ENCODE peak calls at places on chromosomes 3 and 15, in ten cellular contexts. L, P, T, X, O, R, W, K, C and Q are unnamed samples.

GRCh38 chr3:60636846-60637245 is 614.4 kb downstream of the FHIT start:
- DNase-seq in R (no peak), X (no peak), P (peak), C (peak), L (peak), O (peak), T (no peak), W (no peak), K (no peak), Q (no peak)

GRCh38 chr3:182609575-182610156 is 183.6 kb upstream of the ATP11B start:
- DNase-seq in W (no peak), T (no peak), P (no peak), R (no peak), C (no peak), O (no peak), K (no peak), L (no peak), X (no peak), Q (no peak)

GRCh38 chr15:72117448-72117697 is 577 bp downstream of the MYO9A start:
- DNase-seq in T (peak), X (peak), K (peak), R (peak), L (peak), C (peak), P (peak), W (no peak), O (peak), Q (peak)

GRCh38 chr3:11640009-11640673 is 3.6 kb downstream of the VGLL4 start:
- DNase-seq in X (no peak), O (no peak), R (no peak), L (peak), P (no peak), K (no peak), C (no peak), W (no peak), T (no peak), Q (no peak)

GRCh38 chr3:175430975-175431374 is 571.8 kb downstream of the NAALADL2 start:
- DNase-seq in O (no peak), R (no peak), W (no peak), X (no peak), C (no peak), T (no peak), L (no peak), K (no peak), P (no peak), Q (no peak)

GRCh38 chr15:95923797-95924196 is 406.7 kb upstream of the NR2F2 start:
- DNase-seq in X (no peak), W (no peak), P (no peak), R (no peak), L (no peak), K (no peak), O (no peak), C (no peak), T (no peak), Q (no peak)

GRCh38 chr15:69403611-69404010 is 10.5 kb upstream of the KIF23 start:
- DNase-seq in K (no peak), C (peak), X (no peak), W (no peak), L (peak), P (no peak), T (no peak), R (no peak), O (no peak), Q (no peak)

GRCh38 chr3:156859578-156859977 is 33.4 kb downstream of the LEKR1 start:
- DNase-seq in R (peak), O (no peak), K (no peak), T (no peak), L (no peak), W (no peak), P (no peak), C (no peak), X (no peak), Q (no peak)

GRCh38 chr3:138833908-138834358 is 795 bp downstream of the PIK3CB start:
- DNase-seq in K (no peak), O (peak), P (peak), W (no peak), L (peak), R (no peak), C (peak), T (peak), X (peak), Q (no peak)

GRCh38 chr15:101288905-101289513 is 6.0 kb downstream of the SNRPA1 start:
- DNase-seq in W (no peak), K (no peak), X (no peak), C (no peak), T (no peak), P (peak), O (peak), L (peak), R (peak), Q (no peak)

GRCh38 chr15:98217356-98217755 is 256.9 kb downstream of the ARRDC4 start:
- DNase-seq in L (no peak), C (no peak), O (no peak), P (peak), K (no peak), X (no peak), R (no peak), T (no peak), W (no peak), Q (no peak)

GRCh38 chr3:54146383-54147239 is 24.3 kb downstream of the CACNA2D3 start:
- DNase-seq in R (peak), P (peak), K (peak), O (peak), L (no peak), C (no peak), T (peak), W (peak), X (peak), Q (no peak)

GRCh38 chr15:77094397-77095030 is 23.6 kb upstream of the TSPAN3 start:
- DNase-seq in K (no peak), R (no peak), O (peak), C (no peak), T (no peak), X (no peak), L (no peak), W (no peak), P (peak), Q (no peak)

DNA sequence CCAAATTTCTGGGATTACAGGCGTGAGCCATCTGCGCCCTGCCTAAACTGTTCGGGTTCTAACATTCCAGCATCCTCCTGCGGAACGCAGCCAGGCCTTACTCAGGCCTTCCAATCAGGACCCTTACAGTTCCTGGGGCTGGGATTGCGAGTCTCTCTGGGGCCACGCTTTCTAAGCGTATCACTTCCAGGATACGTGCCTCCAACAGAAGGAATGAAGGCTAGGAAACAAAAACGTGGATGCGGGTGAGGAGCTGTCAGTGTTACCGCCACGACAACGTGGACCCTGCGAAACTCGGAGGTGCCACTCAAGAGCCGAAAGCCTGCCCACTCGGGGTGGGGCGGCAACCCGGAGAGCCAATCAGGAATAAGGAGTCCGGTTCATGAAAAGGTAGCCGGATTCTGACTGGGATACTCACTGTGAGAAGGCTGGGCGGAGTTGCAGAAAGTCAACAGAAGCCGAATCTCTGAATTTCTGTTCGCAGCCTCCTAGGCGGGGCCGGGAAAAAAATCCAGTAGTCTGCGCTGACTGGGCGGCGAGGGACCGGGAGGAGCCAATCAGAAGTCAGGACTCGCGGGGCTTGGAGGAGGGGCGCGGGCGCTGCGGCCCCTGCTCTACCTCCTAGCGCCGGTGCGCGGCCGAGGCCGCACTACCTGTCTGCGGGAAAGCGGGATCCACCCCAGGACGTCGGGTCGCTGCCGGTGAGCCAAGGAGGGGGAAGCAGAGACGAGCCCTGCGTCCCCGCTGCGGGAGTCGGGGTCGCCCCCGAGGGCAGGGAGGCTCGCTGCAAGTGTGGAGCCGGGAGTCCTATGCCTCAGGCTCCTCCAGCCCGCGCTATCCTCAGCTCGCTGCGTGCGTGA is at the start of gene HYKK:
- DNase-seq in L (peak), P (peak), C (peak), X (peak), W (peak), T (peak), O (peak), R (peak), K (peak), Q (peak)
- TF ChIP-seq CTCF in L (no peak), P (no peak), C (peak), X (peak), W (peak), T (peak), O (peak), R (no peak), K (no peak), Q (peak)

DNA sequence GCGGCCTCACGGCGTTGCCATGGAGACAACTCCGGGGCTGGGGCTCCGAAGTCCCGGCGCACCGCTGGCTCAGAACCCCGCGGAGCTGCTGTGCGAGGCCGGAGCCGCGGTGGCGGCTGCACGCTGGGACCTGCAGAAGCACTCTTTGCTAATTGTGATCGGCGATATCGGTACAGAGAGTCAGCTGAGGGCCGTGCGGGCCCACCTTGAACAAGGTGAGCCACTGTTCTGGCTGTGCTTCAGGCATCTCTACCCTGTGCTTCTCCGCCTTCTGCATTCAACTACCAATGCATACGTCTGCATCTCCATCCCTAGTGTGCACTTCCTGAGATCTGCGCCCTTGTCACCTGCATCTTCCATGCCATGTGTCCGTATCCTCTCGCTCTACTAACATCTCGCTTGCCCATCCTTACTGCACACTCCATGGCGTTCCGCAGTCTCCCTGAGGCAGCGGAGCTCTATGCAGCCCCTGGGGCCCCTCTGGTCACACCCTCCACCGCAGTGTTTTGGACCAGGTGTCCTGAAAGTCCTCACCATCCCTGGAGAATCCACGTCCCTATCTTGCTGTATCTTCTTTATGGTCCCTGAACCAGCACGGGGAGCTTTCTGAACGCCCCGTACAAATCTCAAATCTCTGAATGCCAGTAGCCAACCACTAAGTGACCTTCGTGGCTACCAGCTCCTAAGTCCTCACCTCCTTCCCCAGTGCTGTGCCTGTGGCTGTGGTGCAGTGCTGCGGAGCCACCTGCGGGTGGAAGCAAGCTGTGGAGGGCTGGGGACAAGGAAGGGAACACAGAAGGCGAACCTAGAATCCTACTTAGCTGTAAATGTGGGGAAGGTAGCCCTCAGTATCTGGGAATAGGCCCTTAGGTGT is 6.2 kb upstream of the MAP1A start:
- DNase-seq in X (no peak), K (peak), T (no peak), L (no peak), P (peak), O (peak), R (peak), W (peak), C (no peak), Q (no peak)
- TF ChIP-seq CTCF in X (peak), K (peak), T (no peak), L (peak), P (peak), O (peak), R (peak), W (peak), C (peak), Q (peak)

GRCh38 chr3:29271501-29271900 is 9.4 kb upstream of the RBMS3 start:
- DNase-seq in K (no peak), P (no peak), X (no peak), T (no peak), O (no peak), L (no peak), W (no peak), C (no peak), R (no peak), Q (no peak)

GRCh38 chr3:29274667-29275066 is 6.2 kb upstream of the RBMS3 start:
- DNase-seq in T (no peak), O (no peak), X (no peak), W (no peak), R (no peak), P (no peak), K (no peak), L (no peak), C (no peak), Q (no peak)

GRCh38 chr3:29267231-29267630 is 13.6 kb upstream of the RBMS3 start:
- DNase-seq in T (no peak), P (no peak), X (no peak), L (no peak), O (no peak), K (peak), W (no peak), C (no peak), R (no peak), Q (no peak)

GRCh38 chr3:29268651-29269050 is 12.2 kb upstream of the RBMS3 start:
- DNase-seq in L (no peak), X (no peak), C (no peak), W (no peak), K (no peak), O (no peak), T (no peak), R (no peak), P (no peak), Q (no peak)

DNA sequence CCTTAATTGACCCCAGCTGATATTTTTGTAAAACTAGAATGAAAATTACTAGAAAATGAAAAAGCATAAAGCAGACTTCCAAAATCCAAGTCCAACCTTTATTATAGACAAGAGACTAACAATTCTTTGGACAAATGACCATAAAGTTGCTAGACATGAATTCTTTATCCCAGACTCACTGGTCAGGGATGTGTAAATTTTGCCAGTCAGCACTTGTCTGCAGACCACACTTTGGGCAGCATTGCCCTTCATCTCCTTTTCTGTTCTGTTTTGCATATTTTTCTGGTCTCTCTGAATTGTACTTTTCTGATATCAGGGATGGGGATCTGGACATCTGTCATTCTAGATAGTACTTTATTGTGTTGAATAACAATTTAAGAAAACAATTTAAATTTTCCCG is 10.1 kb upstream of the RBMS3 start:
- DNase-seq in C (no peak), T (no peak), K (no peak), W (no peak), O (no peak), R (no peak), X (no peak), L (no peak), P (no peak), Q (no peak)
- TF ChIP-seq CTCF in C (no peak), T (no peak), K (no peak), W (no peak), O (no peak), R (no peak), X (no peak), L (no peak), P (no peak), Q (no peak)

DNA sequence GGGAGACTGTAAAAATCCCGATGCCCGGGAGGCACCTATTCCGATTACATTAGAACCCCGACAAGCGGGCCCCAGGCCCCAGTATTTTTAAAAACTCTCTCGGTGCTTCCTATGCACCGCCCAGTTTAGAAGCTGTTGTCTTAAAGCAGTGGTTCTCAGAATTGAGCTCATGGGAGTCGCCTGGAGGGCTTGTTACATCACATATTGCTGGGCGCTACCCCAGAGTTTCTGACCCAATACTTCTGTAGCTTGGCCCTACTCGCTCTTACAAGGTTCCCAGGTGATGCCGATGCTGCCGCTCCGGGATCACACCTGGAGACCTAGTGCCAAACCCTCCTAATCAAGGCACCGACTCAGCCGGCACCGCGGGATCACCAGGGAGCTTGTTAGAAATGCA is 35.2 kb downstream of the CPN2 start:
- DNase-seq in W (no peak), L (no peak), X (no peak), P (no peak), R (no peak), O (no peak), K (no peak), T (no peak), C (no peak), Q (no peak)
- TF ChIP-seq CTCF in W (peak), L (no peak), X (no peak), P (no peak), R (no peak), O (no peak), K (peak), T (no peak), C (no peak), Q (peak)

GRCh38 chr3:120177907-120178306 is 83.7 kb upstream of the GSK3B start:
- DNase-seq in L (no peak), X (no peak), W (no peak), T (no peak), P (peak), C (peak), R (no peak), K (no peak), O (no peak), Q (no peak)
- TF ChIP-seq CTCF in L (no peak), X (no peak), W (no peak), T (no peak), P (no peak), C (peak), R (no peak), K (no peak), O (no peak), Q (peak)

DNA sequence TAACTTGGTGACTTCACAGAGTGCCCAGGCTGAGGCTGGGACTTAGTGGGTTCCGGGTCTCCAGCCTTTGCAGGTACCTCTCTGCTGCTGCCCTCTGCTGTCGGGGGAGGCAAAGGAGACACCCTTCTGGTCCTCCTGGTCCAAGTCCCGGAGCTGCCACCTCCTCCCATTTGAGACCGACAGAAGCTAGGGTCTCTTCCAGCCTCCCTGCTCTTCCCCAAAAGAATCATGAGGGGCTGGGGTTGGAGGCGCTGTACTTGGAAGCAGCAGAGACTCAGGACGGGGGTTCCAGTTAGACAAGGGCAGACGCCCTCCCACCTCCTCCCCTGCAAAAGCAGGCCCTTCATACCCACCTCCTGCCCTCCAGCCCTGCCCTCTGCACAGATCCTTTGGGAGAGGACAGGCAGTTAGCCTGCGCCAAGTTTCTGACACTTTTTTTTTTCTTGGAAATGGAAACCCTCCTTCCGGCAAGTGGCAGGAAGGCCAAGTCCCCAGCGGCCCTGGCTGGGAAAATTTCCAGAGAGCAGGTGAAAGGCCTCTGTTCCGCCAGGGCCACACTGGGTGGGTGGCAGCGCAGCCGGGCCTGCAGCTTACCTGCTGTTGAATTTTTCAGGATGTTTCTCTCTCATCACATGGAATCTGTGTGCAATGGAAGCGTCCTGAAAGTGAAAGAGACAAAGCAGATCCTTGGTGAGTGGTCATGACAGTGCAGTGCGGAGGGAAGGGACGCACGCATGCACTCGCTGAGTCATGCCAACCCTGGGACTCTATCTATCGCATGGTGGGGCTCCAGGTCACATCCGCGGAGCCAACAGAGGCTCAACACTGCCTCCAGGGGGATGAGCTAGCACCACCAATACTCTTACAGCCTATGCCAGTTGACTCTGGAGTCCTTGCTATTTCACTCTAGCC is 119.9 kb downstream of the DGKG start:
- DNase-seq in K (peak), X (peak), R (peak), P (peak), C (peak), O (peak), T (peak), W (peak), L (peak), Q (no peak)
- TF ChIP-seq CTCF in K (no peak), X (peak), R (peak), P (peak), C (peak), O (peak), T (peak), W (peak), L (peak), Q (peak)